ENCODE peak calls at places on chromosomes 16 and 17, in four cellular contexts. One of them, this sample, is unnamed.

GRCh38 chr16:89504061-89504460 is 4.1 kb upstream of the SPG7 start:
- DNase-seq in HAP-1: no peak
- DNase-seq in testis: peak; percentile 71
- DNase-seq in neural progenitor cell: no peak
- DNase-seq in this sample: no peak

GRCh38 chr16:50868577-50868976 is 126.7 kb downstream of the CYLD start:
- DNase-seq in neural progenitor cell: no peak
- DNase-seq in testis: no peak
- DNase-seq in HAP-1: no peak
- DNase-seq in this sample: no peak

GRCh38 chr16:57468346-57468745 is 5.9 kb downstream of the POLR2C start:
- DNase-seq in testis: no peak
- DNase-seq in HAP-1: no peak
- DNase-seq in neural progenitor cell: no peak
- DNase-seq in this sample: no peak

GRCh38 chr17:7019839-7020519 is 2.9 kb upstream of the BCL6B start:
- DNase-seq in neural progenitor cell: peak; percentile 69
- DNase-seq in HAP-1: peak; percentile 70
- DNase-seq in testis: peak; percentile 62
- DNase-seq in this sample: peak; percentile 81

GRCh38 chr17:19366637-19366972 is 4.1 kb upstream of the B9D1 start:
- DNase-seq in HAP-1: no peak
- DNase-seq in neural progenitor cell: no peak
- DNase-seq in testis: no peak
- DNase-seq in this sample: no peak

GRCh38 chr17:65809366-65809765 is 247.9 kb upstream of the AXIN2 start:
- DNase-seq in HAP-1: no peak
- DNase-seq in neural progenitor cell: no peak
- DNase-seq in testis: no peak
- DNase-seq in this sample: no peak

GRCh38 chr17:40175928-40176327 is 1.3 kb upstream of the RAPGEFL1 start:
- DNase-seq in HAP-1: no peak
- DNase-seq in neural progenitor cell: peak; percentile 70
- DNase-seq in testis: no peak
- DNase-seq in this sample: no peak

GRCh38 chr17:38418693-38419507 is 9.4 kb upstream of the ARHGAP23 start:
- DNase-seq in neural progenitor cell: peak; percentile 64
- DNase-seq in HAP-1: peak; percentile 50
- DNase-seq in testis: no peak
- DNase-seq in this sample: no peak

GRCh38 chr16:682493-683395 is 1.4 kb downstream of the JMJD8 start:
- DNase-seq in testis: no peak
- DNase-seq in neural progenitor cell: no peak
- DNase-seq in HAP-1: no peak
- DNase-seq in this sample: no peak

GRCh38 chr16:57562669-57563486 is 20.4 kb downstream of the ADGRG5 start:
- DNase-seq in HAP-1: no peak
- DNase-seq in testis: no peak
- DNase-seq in neural progenitor cell: no peak
- DNase-seq in this sample: no peak

GRCh38 chr16:59213952-59214351 is 479.8 kb upstream of the GOT2 start:
- DNase-seq in neural progenitor cell: no peak
- DNase-seq in testis: no peak
- DNase-seq in HAP-1: no peak
- DNase-seq in this sample: no peak

GRCh38 chr16:30032083-30032819 is 1.2 kb upstream of the TLCD3B start:
- DNase-seq in testis: peak; percentile 76
- DNase-seq in HAP-1: peak; percentile 80
- DNase-seq in neural progenitor cell: peak; percentile 83
- DNase-seq in this sample: peak; percentile 52

GRCh38 chr17:57145347-57145746 is 60.3 kb downstream of the AKAP1 start:
- DNase-seq in HAP-1: peak; percentile 39
- DNase-seq in testis: no peak
- DNase-seq in neural progenitor cell: peak; percentile 85
- DNase-seq in this sample: no peak

GRCh38 chr17:61465550-61466237 is 13.5 kb downstream of the TBX4 start:
- DNase-seq in testis: no peak
- DNase-seq in HAP-1: no peak
- DNase-seq in neural progenitor cell: no peak
- DNase-seq in this sample: no peak

GRCh38 chr17:15123593-15124590 is 141.2 kb downstream of the PMP22 start:
- DNase-seq in HAP-1: no peak
- DNase-seq in neural progenitor cell: no peak
- DNase-seq in testis: no peak
- DNase-seq in this sample: no peak

GRCh38 chr17:66835476-66835875 is 559 bp downstream of the CACNG5 start:
- DNase-seq in HAP-1: no peak
- DNase-seq in neural progenitor cell: peak; percentile 13
- DNase-seq in testis: no peak
- DNase-seq in this sample: no peak

GRCh38 chr17:18315498-18316360 is 636 bp downstream of the SMCR8 start:
- DNase-seq in testis: no peak
- DNase-seq in neural progenitor cell: no peak
- DNase-seq in HAP-1: no peak
- DNase-seq in this sample: peak; percentile 37

GRCh38 chr17:4988168-4988567 is 693 bp upstream of the CAMTA2 start:
- DNase-seq in testis: no peak
- DNase-seq in neural progenitor cell: no peak
- DNase-seq in HAP-1: no peak
- DNase-seq in this sample: no peak

GRCh38 chr17:73437826-73438225 is 126.0 kb upstream of the CDC42EP4 start:
- DNase-seq in neural progenitor cell: no peak
- DNase-seq in testis: no peak
- DNase-seq in HAP-1: no peak
- DNase-seq in this sample: no peak

GRCh38 chr17:72342582-72343527 is 222.0 kb downstream of the SOX9 start:
- DNase-seq in HAP-1: no peak
- DNase-seq in neural progenitor cell: no peak
- DNase-seq in testis: peak; percentile 34
- DNase-seq in this sample: no peak

GRCh38 chr17:74919440-74920305 is 3.4 kb downstream of the USH1G start:
- DNase-seq in testis: peak; percentile 21
- DNase-seq in HAP-1: peak; percentile 61
- DNase-seq in neural progenitor cell: peak; percentile 56
- DNase-seq in this sample: no peak

GRCh38 chr17:32266389-32267269 is 997 bp downstream of the RHBDL3 start:
- DNase-seq in testis: no peak
- DNase-seq in HAP-1: peak; percentile 43
- DNase-seq in neural progenitor cell: peak; percentile 87
- DNase-seq in this sample: no peak

GRCh38 chr17:59828478-59828760 is 64.3 kb downstream of the TUBD1 start:
- DNase-seq in testis: no peak
- DNase-seq in neural progenitor cell: no peak
- DNase-seq in HAP-1: no peak
- DNase-seq in this sample: no peak

GRCh38 chr17:59827721-59828477 is 64.8 kb downstream of the TUBD1 start:
- DNase-seq in HAP-1: no peak
- DNase-seq in testis: no peak
- DNase-seq in neural progenitor cell: no peak
- DNase-seq in this sample: no peak

GRCh38 chr17:59830007-59830630 is 62.6 kb downstream of the TUBD1 start:
- DNase-seq in neural progenitor cell: no peak
- DNase-seq in HAP-1: no peak
- DNase-seq in testis: no peak
- DNase-seq in this sample: no peak

GRCh38 chr17:59829217-59830006 is 63.3 kb downstream of the TUBD1 start:
- DNase-seq in testis: no peak
- DNase-seq in HAP-1: peak; percentile 37
- DNase-seq in neural progenitor cell: no peak
- DNase-seq in this sample: peak; percentile 84

GRCh38 chr17:59830846-59831486 is 61.8 kb downstream of the TUBD1 start:
- DNase-seq in neural progenitor cell: no peak
- DNase-seq in HAP-1: no peak
- DNase-seq in testis: no peak
- DNase-seq in this sample: no peak
- H3K4me1 ChIP-seq in neural progenitor cell: peaks cover 4% of the 10 kb centered on the region
- H3K4me1 ChIP-seq in HAP-1: peaks cover 30% of the 10 kb centered on the region
- H3K4me1 ChIP-seq in testis: peaks cover 7% of the 10 kb centered on the region
- H3K4me1 ChIP-seq in this sample: peaks cover 53% of the 10 kb centered on the region

DNA sequence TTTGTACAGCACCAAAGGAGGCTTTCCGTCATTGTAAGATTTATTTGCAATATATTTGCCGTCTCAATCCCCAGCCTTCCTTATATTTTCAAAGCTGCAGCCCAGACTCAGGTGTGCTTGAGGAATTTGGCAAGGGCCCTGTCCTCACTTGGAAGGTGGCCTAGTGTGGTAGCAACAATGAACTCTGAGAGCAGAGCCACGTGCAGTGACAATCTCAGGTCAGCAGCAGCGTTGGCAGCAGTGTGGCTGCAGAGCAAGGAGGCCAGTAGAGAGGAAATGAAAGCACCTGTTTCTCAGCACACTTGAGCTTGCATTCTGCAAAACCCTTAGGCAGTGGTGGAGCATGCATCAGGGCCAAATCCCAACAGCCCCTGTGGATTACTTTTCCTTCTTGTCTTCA is 613.5 kb downstream of the RBFOX1 start:
- DNase-seq in HAP-1: no peak
- DNase-seq in neural progenitor cell: no peak
- DNase-seq in testis: no peak
- DNase-seq in this sample: no peak
- H3K4me3 ChIP-seq in HAP-1: no peak overlapping the region
- H3K4me3 ChIP-seq in neural progenitor cell: no peak overlapping the region
- H3K4me3 ChIP-seq in testis: no peak overlapping the region
- H3K4me3 ChIP-seq in this sample: no peak overlapping the region

GRCh38 chr17:79798296-79799173 is 1.7 kb upstream of the CBX8 start:
- DNase-seq in HAP-1: no peak
- DNase-seq in neural progenitor cell: peak; percentile 63
- DNase-seq in testis: no peak
- DNase-seq in this sample: no peak

GRCh38 chr17:79797492-79798295 is 817 bp upstream of the CBX8 start:
- DNase-seq in testis: no peak
- DNase-seq in neural progenitor cell: peak; percentile 78
- DNase-seq in HAP-1: peak; percentile 77
- DNase-seq in this sample: no peak

GRCh38 chr17:79795795-79796569 is 895 bp downstream of the CBX8 start:
- DNase-seq in neural progenitor cell: peak; percentile 33
- DNase-seq in testis: no peak
- DNase-seq in HAP-1: no peak
- DNase-seq in this sample: no peak

GRCh38 chr17:79794659-79795511 is 2.0 kb downstream of the CBX8 start:
- DNase-seq in neural progenitor cell: peak; percentile 24
- DNase-seq in testis: no peak
- DNase-seq in HAP-1: no peak
- DNase-seq in this sample: no peak

DNA sequence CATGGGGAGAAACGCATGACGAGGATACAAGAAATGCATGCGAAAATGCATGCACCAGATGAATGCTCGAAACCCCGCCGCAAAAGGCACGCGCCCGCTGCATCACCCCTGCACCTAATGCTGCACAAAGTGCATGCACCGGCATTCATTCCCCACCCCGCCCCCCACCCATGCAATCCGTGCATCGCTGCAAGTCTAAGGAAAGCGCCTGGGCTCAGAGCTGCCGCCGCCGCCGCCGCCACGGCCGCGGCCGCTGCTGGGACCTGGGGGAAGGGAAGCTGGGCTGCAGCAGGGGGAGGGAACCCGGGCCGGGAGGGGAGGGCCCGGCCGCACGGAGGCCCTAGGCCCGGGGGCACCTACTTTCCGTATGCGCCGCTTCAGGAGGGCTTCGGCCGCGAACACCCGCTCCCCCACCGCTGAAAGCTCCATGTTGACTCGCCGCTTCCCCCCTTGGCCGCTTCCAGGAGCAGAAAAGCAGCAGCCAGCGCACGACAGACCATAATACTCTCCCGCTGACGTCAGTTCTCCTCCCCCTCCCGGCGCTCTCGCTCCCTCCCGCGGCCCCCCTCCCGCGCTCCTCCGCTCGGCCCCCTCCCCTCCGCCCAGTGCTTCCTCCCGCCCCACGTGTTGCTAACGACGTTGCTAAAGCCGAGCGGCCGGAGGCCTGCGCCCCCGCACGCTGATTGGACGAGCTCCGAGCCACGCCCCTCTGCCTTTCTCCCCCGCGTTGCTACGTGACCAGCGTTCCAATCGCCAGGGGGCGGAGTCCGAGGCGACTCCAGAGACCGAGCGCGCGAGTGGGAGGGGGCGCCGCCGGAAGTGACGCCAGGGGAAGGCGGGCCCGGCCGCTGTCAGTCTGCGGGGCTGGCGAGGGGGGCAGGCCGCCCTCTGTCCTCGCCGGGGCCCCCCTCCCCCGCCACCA is at the start of gene CBX8:
- DNase-seq in HAP-1: peak; percentile 100
- DNase-seq in neural progenitor cell: peak; percentile 100
- DNase-seq in testis: peak; percentile 99
- DNase-seq in this sample: peak; percentile 100
- H3K27me3 ChIP-seq in HAP-1: no peaks in the 10 kb centered on the region
- H3K27me3 ChIP-seq in neural progenitor cell: peaks cover 92% of the 10 kb centered on the region
- H3K27me3 ChIP-seq in testis: peaks cover 6% of the 10 kb centered on the region
- H3K27me3 ChIP-seq in this sample: peaks cover 59% of the 10 kb centered on the region

GRCh38 chr17:78146471-78146869 is 285 bp downstream of the C17orf99 start:
- DNase-seq in neural progenitor cell: no peak
- DNase-seq in HAP-1: no peak
- DNase-seq in testis: no peak
- DNase-seq in this sample: no peak
- H3K4me1 ChIP-seq in neural progenitor cell: peaks cover under 1% of the 10 kb centered on the region
- H3K4me1 ChIP-seq in HAP-1: no peaks in the 10 kb centered on the region
- H3K4me1 ChIP-seq in testis: peaks cover 21% of the 10 kb centered on the region
- H3K4me1 ChIP-seq in this sample: peaks cover 29% of the 10 kb centered on the region

GRCh38 chr16:67199011-67199807 is at the start of gene ELMO3:
- DNase-seq in HAP-1: no peak
- DNase-seq in neural progenitor cell: peak; percentile 87
- DNase-seq in testis: peak; percentile 49
- DNase-seq in this sample: no peak
- H3K4me3 ChIP-seq in HAP-1: no peak within 1 kb of the TSS
- H3K4me3 ChIP-seq in neural progenitor cell: peak within 1 kb of the TSS; percentile 21
- H3K4me3 ChIP-seq in testis: peak within 1 kb of the TSS; percentile 48
- H3K4me3 ChIP-seq in this sample: no peak within 1 kb of the TSS

DNA sequence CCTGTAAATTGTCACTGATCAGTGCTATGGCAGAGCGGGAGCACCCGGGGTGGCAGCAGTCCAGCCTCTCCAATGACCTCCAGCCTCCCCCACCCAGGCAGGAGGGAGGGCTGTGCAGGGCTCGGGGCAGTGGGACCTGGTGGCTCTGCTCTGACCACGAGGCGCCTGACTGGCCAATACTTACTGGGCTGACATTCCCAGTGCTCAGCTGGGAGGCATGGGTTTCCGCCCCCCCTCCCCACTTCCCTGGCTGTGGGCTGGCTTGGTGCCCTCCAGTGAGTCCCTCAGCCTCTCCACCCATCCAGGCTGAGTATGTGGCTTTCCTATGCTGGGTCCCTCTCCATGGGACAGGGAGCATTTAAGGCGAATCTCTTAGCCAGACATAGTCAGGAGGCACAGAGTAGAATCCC is 2.7 kb downstream of the SOCS3 start:
- DNase-seq in neural progenitor cell: no peak
- DNase-seq in testis: peak; percentile 26
- DNase-seq in HAP-1: no peak
- DNase-seq in this sample: peak; percentile 78
- H3K27me3 ChIP-seq in neural progenitor cell: peaks cover 61% of the 10 kb centered on the region
- H3K27me3 ChIP-seq in testis: no peaks in the 10 kb centered on the region
- H3K27me3 ChIP-seq in HAP-1: no peaks in the 10 kb centered on the region
- H3K27me3 ChIP-seq in this sample: no peaks in the 10 kb centered on the region